ENCODE peak calls at places on chromosomes 1 and 21, in five cellular contexts. D is ascending aorta; B is CD8-positive, alpha-beta memory T cell; S is adipocyte; Y is lung. W is an unnamed sample.
A peak's percentile ranks its signal among the peaks of the same experiment; 100 is the strongest.

GRCh38 chr1:44447051-44447806 is 42.2 kb downstream of the RNF220 start:
- DNase-seq in D (no peak), S (peak; percentile 45), Y (no peak), B (no peak), W (no peak)

GRCh38 chr1:211822677-211823426 is 7.7 kb downstream of the LPGAT1 start:
- DNase-seq in B (no peak), S (no peak), D (no peak), Y (no peak), W (no peak)

GRCh38 chr1:13661539-13661938 is 38.4 kb upstream of the PRDM2 start:
- DNase-seq in D (no peak), Y (no peak), B (no peak), S (no peak), W (no peak)

GRCh38 chr1:100799548-100799947 is 80.0 kb downstream of the VCAM1 start:
- DNase-seq in B (no peak), S (peak; percentile 3), D (no peak), Y (no peak), W (no peak)

GRCh38 chr1:217272385-217272784 is 358.5 kb downstream of the GPATCH2 start:
- DNase-seq in B (no peak), D (no peak), Y (no peak), S (peak; percentile 75), W (no peak)

GRCh38 chr1:110203021-110203661 is 7.0 kb upstream of the KCNC4 start:
- DNase-seq in Y (peak; percentile 61), D (no peak), B (peak; percentile 38), S (peak; percentile 87), W (no peak)

GRCh38 chr1:97204468-97204867 is 482.9 kb downstream of the PTBP2 start:
- DNase-seq in Y (no peak), B (no peak), D (no peak), S (peak; percentile 25), W (no peak)

GRCh38 chr1:225813250-225813964 is 3.5 kb downstream of the EPHX1 start:
- DNase-seq in S (no peak), D (no peak), B (no peak), Y (peak; percentile 66), W (peak; percentile 87)

DNA sequence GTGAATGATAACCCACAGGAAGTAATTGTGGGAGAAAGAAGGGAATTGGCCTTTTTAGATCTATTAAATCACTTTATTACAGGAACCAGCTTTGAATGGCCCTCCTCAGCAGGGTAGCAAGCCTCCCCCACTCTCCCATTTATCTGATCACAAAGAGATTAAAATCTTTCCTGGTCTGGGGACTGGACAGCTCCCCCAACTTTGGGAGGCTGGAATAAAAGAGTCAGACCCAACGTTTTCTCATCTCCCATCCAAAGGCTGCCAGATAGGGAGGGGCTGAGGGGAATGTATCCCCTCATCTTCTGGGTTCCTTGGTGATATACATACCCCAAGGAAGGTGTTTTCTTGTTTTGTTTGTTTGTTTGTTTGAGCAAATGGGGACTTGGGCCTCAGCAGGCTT is 2.4 kb downstream of the LIN28A start:
- DNase-seq in S (no peak), Y (no peak), B (no peak), D (no peak), W (no peak)
- H3K4me1 ChIP-seq in S (no peaks in the 10 kb centered on the region), Y (no peaks in the 10 kb centered on the region), B (peaks cover 20% of the 10 kb centered on the region), D (no peaks in the 10 kb centered on the region), W (peaks cover 12% of the 10 kb centered on the region)

DNA sequence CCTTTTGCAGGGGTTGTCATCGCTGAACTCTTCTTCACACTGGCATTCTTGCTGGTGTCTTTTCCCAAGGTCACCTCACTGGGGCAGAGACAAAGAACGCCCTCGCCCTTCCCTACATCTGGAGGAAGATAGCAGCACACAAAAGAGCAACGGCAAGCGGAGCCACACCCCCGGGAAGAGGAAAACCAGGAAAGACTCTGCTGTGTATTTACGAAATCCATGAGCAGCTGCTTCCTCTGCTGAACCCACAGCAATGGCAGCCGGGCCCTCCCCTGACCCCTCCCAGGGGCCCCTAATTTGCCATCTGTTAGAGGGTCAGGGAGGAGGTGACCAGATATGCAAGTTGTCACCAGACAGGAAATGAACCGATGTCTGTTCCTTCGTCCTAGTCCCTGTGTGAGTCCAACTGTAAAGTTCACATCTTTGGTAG is 73.0 kb downstream of the PLPP3 start:
- DNase-seq in S (no peak), B (no peak), D (no peak), Y (peak; percentile 36), W (no peak)
- H3K4me1 ChIP-seq in S (peaks cover 71% of the 10 kb centered on the region), B (no peaks in the 10 kb centered on the region), D (no peaks in the 10 kb centered on the region), Y (peaks cover 70% of the 10 kb centered on the region), W (peaks cover 49% of the 10 kb centered on the region)

DNA sequence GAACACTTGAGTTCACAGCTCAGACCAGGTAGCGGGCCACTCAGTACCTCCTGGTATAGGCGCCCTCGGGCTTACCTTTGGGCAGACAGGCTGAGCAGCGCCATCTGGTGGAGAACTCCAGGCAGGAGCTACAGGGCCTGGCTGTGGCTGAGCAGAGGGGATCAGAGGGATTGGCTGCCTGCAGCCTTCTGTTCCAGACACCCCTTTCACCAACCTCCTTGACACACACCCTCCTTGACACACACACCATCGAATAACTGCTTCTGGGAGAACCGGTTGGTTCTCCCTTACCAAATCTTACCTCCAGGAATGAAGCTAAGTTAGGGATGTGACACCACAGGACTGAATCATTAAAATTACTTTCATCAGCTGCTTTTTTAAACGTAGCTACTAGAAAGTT is 6.5 kb downstream of the LIN28A start:
- DNase-seq in S (peak; percentile 87), B (peak; percentile 77), D (no peak), Y (peak; percentile 78), W (peak; percentile 80)
- H3K4me1 ChIP-seq in S (no peaks in the 10 kb centered on the region), B (no peaks in the 10 kb centered on the region), D (no peaks in the 10 kb centered on the region), Y (no peaks in the 10 kb centered on the region), W (peaks cover 12% of the 10 kb centered on the region)

GRCh38 chr21:45981641-45982255 is at the start of gene COL6A1:
- DNase-seq in B (no peak), Y (no peak), S (peak; percentile 60), D (no peak), W (peak; percentile 85)
- H3K4me1 ChIP-seq in B (peaks cover 11% of the 10 kb centered on the region), Y (no peaks in the 10 kb centered on the region), S (peaks cover 52% of the 10 kb centered on the region), D (peaks cover 14% of the 10 kb centered on the region), W (peaks cover 33% of the 10 kb centered on the region)

DNA sequence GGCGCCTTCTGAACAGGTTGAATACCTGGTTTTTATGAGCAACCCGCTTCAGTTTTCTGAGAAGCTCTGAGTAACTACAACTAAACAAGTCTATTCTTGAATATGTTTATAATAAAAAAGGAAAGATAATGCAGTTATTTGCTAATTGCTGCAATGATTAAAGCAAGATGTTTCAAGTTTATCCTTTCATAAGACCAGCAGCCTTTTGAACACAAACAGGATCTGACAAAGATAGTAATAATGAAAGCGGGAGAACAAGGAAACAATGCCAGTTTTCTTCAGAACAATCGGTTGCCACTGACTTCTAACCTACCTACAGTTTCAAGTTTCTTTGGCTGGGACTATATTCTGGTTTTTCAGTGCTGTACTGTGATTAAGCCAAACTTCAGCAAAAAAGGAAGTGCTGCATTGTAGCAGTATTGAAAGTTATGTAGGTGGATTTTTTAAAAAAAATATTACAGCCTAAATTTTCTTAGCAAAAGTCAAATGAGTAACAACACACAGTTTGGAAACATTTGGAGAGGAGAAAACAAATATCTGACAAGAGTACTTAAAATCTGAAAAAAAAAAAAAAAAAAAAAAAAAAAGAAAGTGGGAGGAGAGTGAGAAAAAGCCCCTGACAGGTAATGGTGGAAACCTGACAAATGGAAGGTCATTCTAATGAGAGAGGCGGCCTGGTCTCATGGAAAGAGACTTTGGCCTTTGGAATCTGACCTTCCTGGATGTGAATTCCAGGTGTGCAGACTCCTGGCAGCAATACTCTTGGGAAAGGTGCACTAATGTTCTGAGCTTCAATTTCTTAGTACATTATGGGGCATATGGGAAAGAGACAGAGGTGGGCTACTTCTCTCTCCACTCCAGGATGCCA is 11.4 kb downstream of the KCNJ15 start:
- DNase-seq in S (peak; percentile 12), B (no peak), Y (no peak), D (no peak), W (no peak)
- H3K4me1 ChIP-seq in S (peaks cover 70% of the 10 kb centered on the region), B (no peaks in the 10 kb centered on the region), Y (no peaks in the 10 kb centered on the region), D (peaks cover 3% of the 10 kb centered on the region), W (peaks cover 46% of the 10 kb centered on the region)

GRCh38 chr1:4022715-4023114 is 122.6 kb upstream of the C1orf174 start:
- DNase-seq in S (no peak), Y (no peak), B (no peak), D (no peak), W (no peak)

GRCh38 chr1:4020411-4020810 is 120.3 kb upstream of the C1orf174 start:
- DNase-seq in B (no peak), S (no peak), D (no peak), Y (no peak), W (no peak)

GRCh38 chr1:4023678-4024077 is 123.6 kb upstream of the C1orf174 start:
- DNase-seq in Y (no peak), D (no peak), B (no peak), S (no peak), W (no peak)

GRCh38 chr1:4021153-4021894 is 121.3 kb upstream of the C1orf174 start:
- DNase-seq in S (no peak), D (no peak), B (no peak), Y (no peak), W (no peak)

DNA sequence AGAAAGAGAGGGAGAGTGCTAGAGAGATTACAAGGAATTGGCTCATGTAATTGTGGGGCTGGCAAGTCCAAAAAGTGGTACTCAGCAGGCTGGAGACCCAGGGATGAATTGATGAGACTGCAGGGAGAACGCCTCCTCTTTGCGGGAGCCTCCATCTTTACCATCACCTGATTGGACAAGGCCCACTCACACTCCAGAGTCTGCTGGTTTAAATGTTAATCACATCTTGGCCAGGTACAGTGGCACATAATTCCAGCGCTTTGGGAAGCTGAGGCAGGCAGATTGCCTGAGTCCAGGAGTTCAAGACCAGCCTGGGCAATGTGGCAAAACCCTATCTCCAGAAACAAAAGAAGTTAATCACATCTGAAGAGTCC is 121.8 kb upstream of the C1orf174 start:
- DNase-seq in D (no peak), Y (no peak), S (no peak), B (no peak), W (no peak)
- H3K4me1 ChIP-seq in D (no peaks in the 10 kb centered on the region), Y (no peaks in the 10 kb centered on the region), S (no peaks in the 10 kb centered on the region), B (no peaks in the 10 kb centered on the region), W (no peaks in the 10 kb centered on the region)

DNA sequence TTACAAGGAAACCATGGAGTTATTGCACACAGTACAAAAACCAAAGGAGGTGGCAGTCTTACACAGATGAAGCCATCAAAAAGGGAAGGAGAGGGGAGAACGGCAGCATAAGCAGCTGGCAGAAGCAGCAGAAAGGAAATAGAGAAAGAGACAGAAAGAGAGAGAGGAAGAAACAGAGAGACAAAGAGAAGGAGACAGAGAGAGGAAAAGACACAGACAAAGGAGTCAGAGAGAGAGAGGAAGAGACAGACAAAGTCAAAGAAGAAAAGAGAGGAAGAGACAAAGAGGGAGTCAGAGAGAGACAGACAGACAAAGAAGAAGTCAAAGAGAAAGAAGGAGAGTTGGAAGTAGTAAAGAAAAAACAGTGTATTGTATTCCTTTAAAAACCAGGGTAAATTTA is 143.0 kb downstream of the FASLG start:
- DNase-seq in B (no peak), S (no peak), D (no peak), Y (no peak), W (no peak)
- H3K4me1 ChIP-seq in B (no peaks in the 10 kb centered on the region), S (no peaks in the 10 kb centered on the region), D (no peaks in the 10 kb centered on the region), Y (no peaks in the 10 kb centered on the region), W (no peaks in the 10 kb centered on the region)